ENCODE peak calls at places on chromosomes 13 and 19, in four cellular contexts. One of them, this sample, is unnamed.

GRCh38 chr19:409515-410242 is 732 bp upstream of the C2CD4C start:
- DNase-seq in GM12865: no peak
- DNase-seq in ascending aorta: no peak
- DNase-seq in fibroblast of the aortic adventitia: no peak
- DNase-seq in this sample: no peak

GRCh38 chr13:106197506-106197905 is 338.0 kb downstream of the EFNB2 start:
- DNase-seq in GM12865: no peak
- DNase-seq in ascending aorta: no peak
- DNase-seq in fibroblast of the aortic adventitia: no peak
- DNase-seq in this sample: no peak

GRCh38 chr13:37429976-37430375 is 168.6 kb downstream of the POSTN start:
- DNase-seq in GM12865: no peak
- DNase-seq in ascending aorta: no peak
- DNase-seq in fibroblast of the aortic adventitia: peak
- DNase-seq in this sample: no peak

GRCh38 chr13:49022472-49023144 is 46.9 kb downstream of the FNDC3A start:
- DNase-seq in GM12865: no peak
- DNase-seq in ascending aorta: no peak
- DNase-seq in fibroblast of the aortic adventitia: peak
- DNase-seq in this sample: no peak

GRCh38 chr13:111623743-111624505 is 303.5 kb downstream of the TEX29 start:
- DNase-seq in GM12865: no peak
- DNase-seq in ascending aorta: no peak
- DNase-seq in fibroblast of the aortic adventitia: no peak
- DNase-seq in this sample: no peak

GRCh38 chr19:51689751-51690358 is 3.3 kb upstream of the SPACA6 start:
- DNase-seq in GM12865: no peak
- DNase-seq in ascending aorta: no peak
- DNase-seq in fibroblast of the aortic adventitia: peak
- DNase-seq in this sample: peak

GRCh38 chr19:41767105-41767504 is 11.8 kb downstream of the CEACAM6 start:
- DNase-seq in GM12865: no peak
- DNase-seq in ascending aorta: no peak
- DNase-seq in fibroblast of the aortic adventitia: no peak
- DNase-seq in this sample: no peak

GRCh38 chr19:1754651-1755466 is 1.6 kb downstream of the ONECUT3 start:
- DNase-seq in GM12865: peak
- DNase-seq in ascending aorta: no peak
- DNase-seq in fibroblast of the aortic adventitia: no peak
- DNase-seq in this sample: no peak

GRCh38 chr13:23467048-23467931 is 33.8 kb upstream of the SACS start:
- DNase-seq in GM12865: peak
- DNase-seq in ascending aorta: no peak
- DNase-seq in fibroblast of the aortic adventitia: no peak
- DNase-seq in this sample: no peak

GRCh38 chr19:39390460-39390758 is 497 bp downstream of the PAF1 start:
- DNase-seq in GM12865: no peak
- DNase-seq in ascending aorta: no peak
- DNase-seq in fibroblast of the aortic adventitia: no peak
- DNase-seq in this sample: no peak

GRCh38 chr19:11361771-11362731 is 6.8 kb downstream of the PLPPR2 start:
- DNase-seq in GM12865: no peak
- DNase-seq in ascending aorta: no peak
- DNase-seq in fibroblast of the aortic adventitia: no peak
- DNase-seq in this sample: no peak

GRCh38 chr13:50871405-50871804 is 27.9 kb upstream of the DLEU7 start:
- DNase-seq in GM12865: no peak
- DNase-seq in ascending aorta: no peak
- DNase-seq in fibroblast of the aortic adventitia: no peak
- DNase-seq in this sample: no peak

GRCh38 chr13:113455384-113455783 is 2.1 kb upstream of the ADPRHL1 start:
- DNase-seq in GM12865: no peak
- DNase-seq in ascending aorta: no peak
- DNase-seq in fibroblast of the aortic adventitia: no peak
- DNase-seq in this sample: no peak

GRCh38 chr19:11451942-11452813 is 16.7 kb downstream of the PRKCSH start:
- DNase-seq in GM12865: peak
- DNase-seq in ascending aorta: no peak
- DNase-seq in fibroblast of the aortic adventitia: no peak
- DNase-seq in this sample: no peak

GRCh38 chr19:49301165-49301865 is 23.7 kb downstream of the SLC6A16 start:
- DNase-seq in GM12865: peak
- DNase-seq in ascending aorta: no peak
- DNase-seq in fibroblast of the aortic adventitia: peak
- DNase-seq in this sample: peak
- TF ChIP-seq CTCF in GM12865: peak
- TF ChIP-seq CTCF in ascending aorta: peak
- TF ChIP-seq CTCF in fibroblast of the aortic adventitia: peak
- TF ChIP-seq CTCF in this sample: peak

DNA sequence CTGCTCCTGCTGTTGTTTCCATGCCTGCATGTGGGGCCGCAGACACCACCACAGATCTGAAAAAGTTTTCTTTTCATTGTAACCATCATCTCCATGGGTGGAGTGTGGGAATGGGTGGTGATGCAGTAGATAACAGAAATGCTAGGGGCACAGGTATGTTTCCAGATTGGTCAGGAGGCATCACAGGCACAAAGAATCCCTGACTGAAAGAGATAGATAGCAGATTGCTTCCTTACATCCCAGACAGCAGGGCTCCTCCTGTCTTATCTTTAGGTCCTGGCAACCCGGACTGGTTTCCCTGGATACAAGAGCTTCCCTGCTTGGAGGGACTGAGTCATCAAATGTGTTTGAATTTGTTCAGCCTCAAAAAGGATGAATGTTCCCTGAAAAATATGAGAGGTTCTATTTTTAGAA is 1937.6 kb downstream of the PCDH9 start:
- DNase-seq in GM12865: no peak
- DNase-seq in ascending aorta: no peak
- DNase-seq in fibroblast of the aortic adventitia: peak
- DNase-seq in this sample: no peak
- TF ChIP-seq CTCF in GM12865: no peak
- TF ChIP-seq CTCF in ascending aorta: no peak
- TF ChIP-seq CTCF in fibroblast of the aortic adventitia: no peak
- TF ChIP-seq CTCF in this sample: no peak

DNA sequence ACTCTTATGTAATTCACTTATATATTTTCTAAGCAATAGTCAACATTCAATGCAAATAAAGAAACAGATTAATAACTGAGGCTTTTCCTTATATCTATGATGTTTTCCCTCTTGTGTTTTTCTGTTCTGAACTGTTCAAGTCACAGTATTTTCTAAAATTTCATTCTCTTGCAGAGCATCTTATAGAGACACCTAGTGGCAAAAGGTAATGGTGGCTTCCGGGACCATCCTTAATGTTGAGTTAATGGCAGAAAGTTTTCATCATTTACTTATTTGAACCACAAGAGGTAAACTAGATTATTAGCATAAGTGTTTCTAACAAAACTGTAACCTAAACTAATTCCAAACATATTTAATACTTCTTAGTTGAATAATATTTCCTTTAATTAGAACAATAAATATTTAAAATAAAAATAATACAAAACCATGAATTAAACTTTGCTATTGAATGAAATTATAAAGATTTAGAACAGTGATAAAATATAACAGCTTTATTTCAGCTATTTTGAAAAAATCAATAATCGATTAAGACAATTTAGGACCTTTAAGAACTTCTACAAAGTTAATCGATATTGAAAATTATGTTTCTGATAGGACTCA is 1.7 kb upstream of the SLITRK5 start:
- DNase-seq in GM12865: peak
- DNase-seq in ascending aorta: no peak
- DNase-seq in fibroblast of the aortic adventitia: peak
- DNase-seq in this sample: no peak
- TF ChIP-seq CTCF in GM12865: peak
- TF ChIP-seq CTCF in ascending aorta: no peak
- TF ChIP-seq CTCF in fibroblast of the aortic adventitia: peak
- TF ChIP-seq CTCF in this sample: peak

DNA sequence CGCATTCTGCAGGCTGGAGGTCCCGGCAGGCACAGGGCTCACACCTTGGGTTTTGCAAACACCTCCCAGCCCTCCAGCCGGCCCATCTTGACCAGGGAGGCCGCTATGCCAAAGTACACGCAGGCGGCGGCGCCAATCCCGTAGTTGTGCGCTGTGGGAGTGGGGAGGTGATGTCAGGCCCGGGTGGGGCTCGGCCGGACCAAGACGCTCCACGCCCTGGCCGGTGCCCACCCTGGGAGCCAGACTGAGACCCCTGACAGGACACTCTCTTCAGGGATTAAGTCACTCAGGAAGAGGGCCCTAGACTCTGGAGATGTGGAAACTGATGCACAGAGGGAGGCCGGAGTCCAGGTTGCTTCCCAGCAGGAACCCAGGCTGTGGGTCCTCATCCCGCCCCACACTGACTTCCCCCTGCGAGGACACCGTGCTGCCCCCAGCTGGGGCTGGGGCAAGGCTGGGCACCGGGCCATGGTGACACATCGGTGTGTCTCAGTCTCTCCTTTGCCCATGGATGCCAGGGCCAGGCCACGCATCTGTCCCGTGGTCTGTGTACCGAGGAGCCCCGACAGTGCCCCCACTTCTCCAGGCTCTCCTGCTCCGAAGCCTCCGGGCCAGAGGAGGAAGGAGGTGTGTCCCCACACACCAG is 8.8 kb downstream of the NDUFA11 start:
- DNase-seq in GM12865: no peak
- DNase-seq in ascending aorta: no peak
- DNase-seq in fibroblast of the aortic adventitia: no peak
- DNase-seq in this sample: no peak
- TF ChIP-seq CTCF in GM12865: no peak
- TF ChIP-seq CTCF in ascending aorta: no peak
- TF ChIP-seq CTCF in fibroblast of the aortic adventitia: no peak
- TF ChIP-seq CTCF in this sample: no peak

DNA sequence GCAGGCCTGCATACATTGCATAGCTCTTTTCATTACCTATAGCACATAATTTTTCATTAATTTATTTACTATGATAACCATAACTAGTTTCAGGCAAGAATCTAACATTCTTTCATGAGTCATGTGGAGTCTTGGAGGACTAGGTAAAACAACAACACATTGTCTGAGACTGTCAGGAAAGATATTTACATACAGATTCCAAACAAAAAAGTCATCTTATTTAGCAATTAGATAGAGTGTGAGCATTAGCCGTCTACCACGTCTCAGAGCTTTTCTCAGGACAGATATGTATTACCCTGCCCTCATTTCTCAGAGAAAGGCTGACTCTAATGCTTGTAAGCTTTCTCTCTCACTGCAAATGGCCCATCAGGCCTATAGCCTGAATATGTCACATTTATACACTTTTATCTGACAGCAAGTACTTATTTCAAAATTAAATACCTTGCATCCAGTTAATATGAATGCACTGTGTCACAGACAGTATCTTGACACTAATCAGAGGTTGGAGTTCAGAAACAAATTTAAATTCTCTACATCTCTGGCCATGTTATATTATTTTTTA is 312.1 kb upstream of the PCDH20 start:
- DNase-seq in GM12865: no peak
- DNase-seq in ascending aorta: no peak
- DNase-seq in fibroblast of the aortic adventitia: no peak
- DNase-seq in this sample: no peak
- TF ChIP-seq CTCF in GM12865: no peak
- TF ChIP-seq CTCF in ascending aorta: no peak
- TF ChIP-seq CTCF in fibroblast of the aortic adventitia: no peak
- TF ChIP-seq CTCF in this sample: no peak

GRCh38 chr19:19040417-19040816 is 7.0 kb downstream of the ARMC6 start:
- DNase-seq in GM12865: no peak
- DNase-seq in ascending aorta: peak
- DNase-seq in fibroblast of the aortic adventitia: peak
- DNase-seq in this sample: no peak

GRCh38 chr19:19043481-19043880 is 10.1 kb downstream of the ARMC6 start:
- DNase-seq in GM12865: no peak
- DNase-seq in ascending aorta: no peak
- DNase-seq in fibroblast of the aortic adventitia: no peak
- DNase-seq in this sample: no peak

GRCh38 chr19:19043881-19044280 is 10.5 kb downstream of the ARMC6 start:
- DNase-seq in GM12865: no peak
- DNase-seq in ascending aorta: no peak
- DNase-seq in fibroblast of the aortic adventitia: no peak
- DNase-seq in this sample: no peak

GRCh38 chr19:19042732-19043274 is 9.4 kb downstream of the ARMC6 start:
- DNase-seq in GM12865: no peak
- DNase-seq in ascending aorta: no peak
- DNase-seq in fibroblast of the aortic adventitia: no peak
- DNase-seq in this sample: no peak

GRCh38 chr19:19039901-19040300 is 6.5 kb downstream of the ARMC6 start:
- DNase-seq in GM12865: peak
- DNase-seq in ascending aorta: no peak
- DNase-seq in fibroblast of the aortic adventitia: no peak
- DNase-seq in this sample: no peak
- TF ChIP-seq CTCF in GM12865: no peak
- TF ChIP-seq CTCF in ascending aorta: no peak
- TF ChIP-seq CTCF in fibroblast of the aortic adventitia: no peak
- TF ChIP-seq CTCF in this sample: no peak

GRCh38 chr13:110616103-110617101 is 1.1 kb downstream of the NAXD start:
- DNase-seq in GM12865: peak
- DNase-seq in ascending aorta: peak
- DNase-seq in fibroblast of the aortic adventitia: peak
- DNase-seq in this sample: no peak
- TF ChIP-seq CTCF in GM12865: peak
- TF ChIP-seq CTCF in ascending aorta: no peak
- TF ChIP-seq CTCF in fibroblast of the aortic adventitia: peak
- TF ChIP-seq CTCF in this sample: no peak

GRCh38 chr19:56222901-56223300 is 20.8 kb downstream of the ZSCAN5C start:
- DNase-seq in GM12865: no peak
- DNase-seq in ascending aorta: no peak
- DNase-seq in fibroblast of the aortic adventitia: no peak
- DNase-seq in this sample: no peak
- TF ChIP-seq CTCF in GM12865: no peak
- TF ChIP-seq CTCF in ascending aorta: no peak
- TF ChIP-seq CTCF in fibroblast of the aortic adventitia: no peak
- TF ChIP-seq CTCF in this sample: no peak

GRCh38 chr13:97435297-97435682 is 1.3 kb downstream of the RAP2A start:
- DNase-seq in GM12865: no peak
- DNase-seq in ascending aorta: no peak
- DNase-seq in fibroblast of the aortic adventitia: no peak
- DNase-seq in this sample: no peak
- TF ChIP-seq CTCF in GM12865: no peak
- TF ChIP-seq CTCF in ascending aorta: no peak
- TF ChIP-seq CTCF in fibroblast of the aortic adventitia: no peak
- TF ChIP-seq CTCF in this sample: no peak

DNA sequence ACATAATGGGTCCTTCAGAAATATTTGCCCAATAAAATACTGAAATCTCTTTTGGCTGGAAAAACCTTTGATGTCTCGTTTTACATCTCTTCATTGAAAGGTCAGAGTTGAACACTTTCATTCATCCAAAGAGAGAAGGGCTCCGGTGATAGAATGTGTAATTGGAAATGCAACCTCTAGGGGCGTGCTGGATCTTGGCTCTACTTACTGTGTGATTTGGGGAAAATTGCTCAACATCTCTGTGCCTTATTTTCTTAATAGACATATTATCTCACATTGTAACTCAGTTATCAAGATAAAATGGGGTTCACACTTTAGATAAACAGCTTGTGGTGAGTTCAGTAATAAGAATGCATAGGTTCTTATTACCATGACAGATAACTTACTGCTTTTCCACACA is 1444.1 kb downstream of the SLITRK5 start:
- DNase-seq in GM12865: no peak
- DNase-seq in ascending aorta: no peak
- DNase-seq in fibroblast of the aortic adventitia: no peak
- DNase-seq in this sample: no peak
- TF ChIP-seq CTCF in GM12865: no peak
- TF ChIP-seq CTCF in ascending aorta: no peak
- TF ChIP-seq CTCF in fibroblast of the aortic adventitia: peak
- TF ChIP-seq CTCF in this sample: peak